ENCODE peak calls at places on chromosomes 4 and X, in six cellular contexts. One of them, this sample, is unnamed.
A peak's percentile ranks its signal among the peaks of the same experiment; 100 is the strongest.

GRCh38 chr4:141121101-141121500 is 12.2 kb downstream of the RNF150 start:
- DNase-seq in psoas muscle: no peak
- DNase-seq in endothelial cell of umbilical vein: no peak
- DNase-seq in MM.1S: no peak
- DNase-seq in CD8-positive, alpha-beta T cell: no peak
- DNase-seq in cardiac muscle cell: no peak
- DNase-seq in this sample: no peak

GRCh38 chrX:153590961-153591956 is 7.7 kb downstream of the CCNQ start:
- DNase-seq in psoas muscle: no peak
- DNase-seq in endothelial cell of umbilical vein: no peak
- DNase-seq in MM.1S: no peak
- DNase-seq in CD8-positive, alpha-beta T cell: no peak
- DNase-seq in cardiac muscle cell: no peak
- DNase-seq in this sample: no peak

GRCh38 chr4:141169391-141169790 is 36.1 kb upstream of the RNF150 start:
- DNase-seq in psoas muscle: no peak
- DNase-seq in endothelial cell of umbilical vein: no peak
- DNase-seq in MM.1S: no peak
- DNase-seq in CD8-positive, alpha-beta T cell: no peak
- DNase-seq in cardiac muscle cell: no peak
- DNase-seq in this sample: no peak

GRCh38 chr4:173528378-173529321 is 1.4 kb downstream of the HAND2 start:
- DNase-seq in psoas muscle: peak; percentile 39
- DNase-seq in endothelial cell of umbilical vein: no peak
- DNase-seq in MM.1S: no peak
- DNase-seq in CD8-positive, alpha-beta T cell: peak; percentile 46
- DNase-seq in cardiac muscle cell: peak; percentile 59
- DNase-seq in this sample: peak; percentile 75

GRCh38 chr4:152456609-152457008 is 79.3 kb downstream of the FBXW7 start:
- DNase-seq in psoas muscle: no peak
- DNase-seq in endothelial cell of umbilical vein: no peak
- DNase-seq in MM.1S: no peak
- DNase-seq in CD8-positive, alpha-beta T cell: no peak
- DNase-seq in cardiac muscle cell: no peak
- DNase-seq in this sample: no peak

GRCh38 chr4:38501698-38502097 is 162.3 kb upstream of the KLF3 start:
- DNase-seq in psoas muscle: no peak
- DNase-seq in endothelial cell of umbilical vein: no peak
- DNase-seq in MM.1S: no peak
- DNase-seq in CD8-positive, alpha-beta T cell: no peak
- DNase-seq in cardiac muscle cell: peak; percentile 4
- DNase-seq in this sample: no peak

GRCh38 chrX:104659037-104659744 is 93.2 kb downstream of the IL1RAPL2 start:
- DNase-seq in psoas muscle: no peak
- DNase-seq in endothelial cell of umbilical vein: no peak
- DNase-seq in MM.1S: no peak
- DNase-seq in CD8-positive, alpha-beta T cell: no peak
- DNase-seq in cardiac muscle cell: peak; percentile 39
- DNase-seq in this sample: no peak

GRCh38 chrX:65241059-65241721 is 264.9 kb upstream of the ZC4H2 start:
- DNase-seq in psoas muscle: no peak
- DNase-seq in endothelial cell of umbilical vein: no peak
- DNase-seq in MM.1S: no peak
- DNase-seq in CD8-positive, alpha-beta T cell: no peak
- DNase-seq in cardiac muscle cell: no peak
- DNase-seq in this sample: no peak

GRCh38 chr4:73916172-73916925 is 47.2 kb downstream of the CXCL1 start:
- DNase-seq in psoas muscle: no peak
- DNase-seq in endothelial cell of umbilical vein: no peak
- DNase-seq in MM.1S: no peak
- DNase-seq in CD8-positive, alpha-beta T cell: no peak
- DNase-seq in cardiac muscle cell: no peak
- DNase-seq in this sample: no peak

GRCh38 chrX:22527302-22527701 is 254.6 kb downstream of the CBLL2 start:
- DNase-seq in psoas muscle: no peak
- DNase-seq in endothelial cell of umbilical vein: no peak
- DNase-seq in MM.1S: no peak
- DNase-seq in CD8-positive, alpha-beta T cell: no peak
- DNase-seq in cardiac muscle cell: no peak
- DNase-seq in this sample: no peak

GRCh38 chr4:140642674-140643437 is 74.1 kb upstream of the UCP1 start:
- DNase-seq in psoas muscle: no peak
- DNase-seq in endothelial cell of umbilical vein: no peak
- DNase-seq in MM.1S: no peak
- DNase-seq in CD8-positive, alpha-beta T cell: no peak
- DNase-seq in cardiac muscle cell: no peak
- DNase-seq in this sample: no peak

GRCh38 chrX:5681159-5681558 is 547.5 kb downstream of the NLGN4X start:
- DNase-seq in psoas muscle: no peak
- DNase-seq in endothelial cell of umbilical vein: no peak
- DNase-seq in MM.1S: no peak
- DNase-seq in CD8-positive, alpha-beta T cell: no peak
- DNase-seq in cardiac muscle cell: no peak
- DNase-seq in this sample: no peak

GRCh38 chrX:102599950-102600579 is 750 bp downstream of the ARMCX5 start:
- DNase-seq in psoas muscle: no peak
- DNase-seq in endothelial cell of umbilical vein: peak; percentile 59
- DNase-seq in MM.1S: no peak
- DNase-seq in CD8-positive, alpha-beta T cell: no peak
- DNase-seq in cardiac muscle cell: peak; percentile 2
- DNase-seq in this sample: no peak

GRCh38 chrX:153999359-154000037 is 20.2 kb downstream of the IRAK1 start:
- DNase-seq in psoas muscle: peak; percentile 40
- DNase-seq in endothelial cell of umbilical vein: no peak
- DNase-seq in MM.1S: no peak
- DNase-seq in CD8-positive, alpha-beta T cell: no peak
- DNase-seq in cardiac muscle cell: no peak
- DNase-seq in this sample: no peak

GRCh38 chrX:112760697-112761096 is 79.9 kb downstream of the AMOT start:
- DNase-seq in psoas muscle: no peak
- DNase-seq in endothelial cell of umbilical vein: no peak
- DNase-seq in MM.1S: no peak
- DNase-seq in CD8-positive, alpha-beta T cell: no peak
- DNase-seq in cardiac muscle cell: no peak
- DNase-seq in this sample: no peak

GRCh38 chr4:155666701-155667537 is at the start of gene GUCY1A1:
- DNase-seq in psoas muscle: peak; percentile 64
- DNase-seq in endothelial cell of umbilical vein: peak; percentile 61
- DNase-seq in MM.1S: peak; percentile 80
- DNase-seq in CD8-positive, alpha-beta T cell: no peak
- DNase-seq in cardiac muscle cell: peak; percentile 76
- DNase-seq in this sample: no peak

GRCh38 chrX:68462653-68463052 is 29.4 kb upstream of the OPHN1 start:
- DNase-seq in psoas muscle: no peak
- DNase-seq in endothelial cell of umbilical vein: peak; percentile 64
- DNase-seq in MM.1S: peak; percentile 40
- DNase-seq in CD8-positive, alpha-beta T cell: no peak
- DNase-seq in cardiac muscle cell: peak; percentile 29
- DNase-seq in this sample: no peak

GRCh38 chr4:73904491-73904890 is 35.3 kb downstream of the CXCL1 start:
- DNase-seq in psoas muscle: no peak
- DNase-seq in endothelial cell of umbilical vein: no peak
- DNase-seq in MM.1S: no peak
- DNase-seq in CD8-positive, alpha-beta T cell: no peak
- DNase-seq in cardiac muscle cell: no peak
- DNase-seq in this sample: no peak

GRCh38 chr4:141587897-141588296 is 48.5 kb upstream of the IL15 start:
- DNase-seq in psoas muscle: no peak
- DNase-seq in endothelial cell of umbilical vein: no peak
- DNase-seq in MM.1S: no peak
- DNase-seq in CD8-positive, alpha-beta T cell: no peak
- DNase-seq in cardiac muscle cell: no peak
- DNase-seq in this sample: no peak

GRCh38 chr4:26030260-26030667 is 116.2 kb downstream of the SMIM20 start:
- DNase-seq in psoas muscle: no peak
- DNase-seq in endothelial cell of umbilical vein: no peak
- DNase-seq in MM.1S: no peak
- DNase-seq in CD8-positive, alpha-beta T cell: no peak
- DNase-seq in cardiac muscle cell: no peak
- DNase-seq in this sample: no peak

GRCh38 chr4:26028793-26029511 is 114.9 kb downstream of the SMIM20 start:
- DNase-seq in psoas muscle: peak; percentile 83
- DNase-seq in endothelial cell of umbilical vein: peak; percentile 19
- DNase-seq in MM.1S: peak; percentile 40
- DNase-seq in CD8-positive, alpha-beta T cell: peak; percentile 63
- DNase-seq in cardiac muscle cell: peak; percentile 83
- DNase-seq in this sample: peak; percentile 85

GRCh38 chr4:26030780-26031179 is 116.8 kb downstream of the SMIM20 start:
- DNase-seq in psoas muscle: no peak
- DNase-seq in endothelial cell of umbilical vein: no peak
- DNase-seq in MM.1S: no peak
- DNase-seq in CD8-positive, alpha-beta T cell: no peak
- DNase-seq in cardiac muscle cell: no peak
- DNase-seq in this sample: no peak

GRCh38 chr4:26028133-26028792 is 114.2 kb downstream of the SMIM20 start:
- DNase-seq in psoas muscle: no peak
- DNase-seq in endothelial cell of umbilical vein: no peak
- DNase-seq in MM.1S: no peak
- DNase-seq in CD8-positive, alpha-beta T cell: no peak
- DNase-seq in cardiac muscle cell: no peak
- DNase-seq in this sample: no peak

DNA sequence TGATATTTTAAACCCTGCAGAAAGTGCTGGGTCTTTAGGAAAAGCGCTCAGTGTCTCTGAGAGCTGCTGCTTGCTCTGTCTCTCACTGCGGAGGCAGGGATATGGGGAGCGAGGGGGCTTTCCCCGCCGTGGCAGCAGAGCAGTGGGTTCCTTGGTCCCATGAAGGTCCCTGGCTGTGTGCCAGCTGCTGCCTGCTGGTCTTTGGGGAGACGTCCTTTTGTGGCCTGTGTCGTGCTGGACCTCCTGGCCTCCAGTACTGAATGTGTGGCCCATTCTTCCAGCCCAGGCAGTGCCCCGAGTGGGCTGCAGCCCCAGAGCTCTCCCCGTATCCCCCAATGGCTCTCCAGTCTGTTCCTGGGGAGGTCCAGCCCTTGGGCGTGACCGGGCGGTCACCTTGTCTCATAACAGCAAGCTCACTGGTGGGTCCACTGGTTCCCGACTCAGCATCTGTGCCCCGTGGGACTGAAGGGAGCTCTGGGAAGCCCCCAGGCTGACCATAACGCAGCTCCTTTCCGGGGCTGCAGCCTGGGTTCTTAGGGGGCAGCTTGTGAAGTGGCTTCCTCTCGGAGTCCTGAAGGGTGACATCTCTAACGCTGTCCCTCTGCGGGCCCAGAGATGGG is 115.6 kb downstream of the SMIM20 start:
- DNase-seq in psoas muscle: no peak
- DNase-seq in endothelial cell of umbilical vein: no peak
- DNase-seq in MM.1S: no peak
- DNase-seq in CD8-positive, alpha-beta T cell: no peak
- DNase-seq in cardiac muscle cell: no peak
- DNase-seq in this sample: no peak
- H3K27ac ChIP-seq in psoas muscle: no peak overlapping the region
- H3K27ac ChIP-seq in endothelial cell of umbilical vein: no peak overlapping the region
- H3K27ac ChIP-seq in MM.1S: no peak overlapping the region
- H3K27ac ChIP-seq in CD8-positive, alpha-beta T cell: no peak overlapping the region
- H3K27ac ChIP-seq in cardiac muscle cell: no peak overlapping the region
- H3K27ac ChIP-seq in this sample: no peak overlapping the region

GRCh38 chr4:158209825-158210807 is at the start of gene TMEM144:
- DNase-seq in psoas muscle: peak; percentile 92
- DNase-seq in endothelial cell of umbilical vein: peak; percentile 93
- DNase-seq in MM.1S: peak; percentile 77
- DNase-seq in CD8-positive, alpha-beta T cell: no peak
- DNase-seq in cardiac muscle cell: peak; percentile 95
- DNase-seq in this sample: peak; percentile 92
- H3K4me3 ChIP-seq in psoas muscle: peak within 1 kb of the TSS; percentile 66
- H3K4me3 ChIP-seq in endothelial cell of umbilical vein: peak within 1 kb of the TSS; percentile 59
- H3K4me3 ChIP-seq in MM.1S: peak within 1 kb of the TSS; percentile 61
- H3K4me3 ChIP-seq in CD8-positive, alpha-beta T cell: peak within 1 kb of the TSS; percentile 51
- H3K4me3 ChIP-seq in cardiac muscle cell: peak within 1 kb of the TSS; percentile 46
- H3K4me3 ChIP-seq in this sample: peak within 1 kb of the TSS; percentile 54

GRCh38 chrX:125475482-125475881 is 155.8 kb downstream of the TEX13C start:
- DNase-seq in psoas muscle: no peak
- DNase-seq in endothelial cell of umbilical vein: no peak
- DNase-seq in MM.1S: no peak
- DNase-seq in CD8-positive, alpha-beta T cell: no peak
- DNase-seq in cardiac muscle cell: no peak
- DNase-seq in this sample: no peak
- TF ChIP-seq CTCF in psoas muscle: no peak
- TF ChIP-seq CTCF in endothelial cell of umbilical vein: no peak
- TF ChIP-seq CTCF in MM.1S: no peak
- TF ChIP-seq CTCF in CD8-positive, alpha-beta T cell: no peak
- TF ChIP-seq CTCF in cardiac muscle cell: no peak
- TF ChIP-seq CTCF in this sample: no peak

DNA sequence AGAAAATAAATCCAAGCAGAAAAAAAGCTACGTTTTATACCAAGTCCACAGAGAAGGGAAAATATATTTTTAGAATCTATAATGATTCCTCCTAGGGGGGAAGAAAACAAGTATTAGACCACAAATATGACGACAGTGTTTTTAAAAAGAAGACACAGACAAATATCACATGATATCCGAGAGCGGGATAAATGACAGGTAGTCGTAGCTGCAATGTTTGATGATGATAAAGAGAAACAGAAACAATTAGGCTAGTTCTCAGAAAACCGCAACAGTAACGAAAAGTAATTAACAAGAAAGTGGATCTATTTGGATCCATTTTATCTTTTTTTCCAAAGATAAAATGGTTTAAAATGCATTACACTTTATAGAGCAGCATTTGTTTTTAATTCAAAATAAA is 918 bp downstream of the HAUS3 start:
- DNase-seq in psoas muscle: no peak
- DNase-seq in endothelial cell of umbilical vein: no peak
- DNase-seq in MM.1S: peak; percentile 55
- DNase-seq in CD8-positive, alpha-beta T cell: no peak
- DNase-seq in cardiac muscle cell: no peak
- DNase-seq in this sample: no peak
- H3K27ac ChIP-seq in psoas muscle: peak overlapping the region; percentile 70
- H3K27ac ChIP-seq in endothelial cell of umbilical vein: peak overlapping the region; percentile 30
- H3K27ac ChIP-seq in MM.1S: peak overlapping the region; percentile 74
- H3K27ac ChIP-seq in CD8-positive, alpha-beta T cell: peak overlapping the region; percentile 88
- H3K27ac ChIP-seq in cardiac muscle cell: peak overlapping the region; percentile 61
- H3K27ac ChIP-seq in this sample: no peak overlapping the region

This sample was measured in ascending aorta.